ENCODE peak calls at places on chromosomes 12 and 14, in eight cellular contexts. One of them, this sample, is unnamed.

GRCh38 chr12:98592825-98593322 is 612 bp upstream of the SLC25A3 start:
- DNase-seq in GM06990: no peak
- DNase-seq in GM12865: no peak
- DNase-seq in adrenal gland: no peak
- DNase-seq in T-helper 2 cell: peak
- DNase-seq in Ammon's horn: no peak
- DNase-seq in WERI-Rb-1: no peak
- DNase-seq in fibroblast of pulmonary artery: no peak
- DNase-seq in this sample: no peak

GRCh38 chr12:63870838-63871237 is 26.3 kb downstream of the SRGAP1 start:
- DNase-seq in GM06990: no peak
- DNase-seq in GM12865: no peak
- DNase-seq in adrenal gland: no peak
- DNase-seq in T-helper 2 cell: no peak
- DNase-seq in Ammon's horn: no peak
- DNase-seq in WERI-Rb-1: no peak
- DNase-seq in fibroblast of pulmonary artery: no peak
- DNase-seq in this sample: no peak

GRCh38 chr12:58443273-58443980 is 476.9 kb downstream of the LRIG3 start:
- DNase-seq in GM06990: no peak
- DNase-seq in GM12865: peak
- DNase-seq in adrenal gland: peak
- DNase-seq in T-helper 2 cell: peak
- DNase-seq in Ammon's horn: no peak
- DNase-seq in WERI-Rb-1: peak
- DNase-seq in fibroblast of pulmonary artery: peak
- DNase-seq in this sample: peak

GRCh38 chr12:53990311-53991076 is 5.5 kb downstream of the HOXC10 start:
- DNase-seq in GM06990: no peak
- DNase-seq in GM12865: no peak
- DNase-seq in adrenal gland: no peak
- DNase-seq in T-helper 2 cell: no peak
- DNase-seq in Ammon's horn: no peak
- DNase-seq in WERI-Rb-1: no peak
- DNase-seq in fibroblast of pulmonary artery: no peak
- DNase-seq in this sample: no peak

GRCh38 chr14:65412881-65413738 is 580 bp downstream of the FUT8 start:
- DNase-seq in GM06990: no peak
- DNase-seq in GM12865: peak
- DNase-seq in adrenal gland: peak
- DNase-seq in T-helper 2 cell: peak
- DNase-seq in Ammon's horn: peak
- DNase-seq in WERI-Rb-1: peak
- DNase-seq in fibroblast of pulmonary artery: peak
- DNase-seq in this sample: peak

GRCh38 chr12:52049286-52049685 is 2.0 kb upstream of the NR4A1 start:
- DNase-seq in GM06990: no peak
- DNase-seq in GM12865: no peak
- DNase-seq in adrenal gland: no peak
- DNase-seq in T-helper 2 cell: no peak
- DNase-seq in Ammon's horn: no peak
- DNase-seq in WERI-Rb-1: no peak
- DNase-seq in fibroblast of pulmonary artery: no peak
- DNase-seq in this sample: no peak

GRCh38 chr12:132250707-132251106 is 78.7 kb downstream of the GALNT9 start:
- DNase-seq in GM06990: no peak
- DNase-seq in GM12865: no peak
- DNase-seq in adrenal gland: no peak
- DNase-seq in T-helper 2 cell: no peak
- DNase-seq in Ammon's horn: no peak
- DNase-seq in WERI-Rb-1: no peak
- DNase-seq in fibroblast of pulmonary artery: no peak
- DNase-seq in this sample: no peak

GRCh38 chr14:35401853-35402252 is 2.7 kb downstream of the NFKBIA start:
- DNase-seq in GM06990: no peak
- DNase-seq in GM12865: peak
- DNase-seq in adrenal gland: peak
- DNase-seq in T-helper 2 cell: peak
- DNase-seq in Ammon's horn: no peak
- DNase-seq in WERI-Rb-1: no peak
- DNase-seq in fibroblast of pulmonary artery: peak
- DNase-seq in this sample: no peak

GRCh38 chr14:70045715-70046535 is 142.8 kb downstream of the SLC8A3 start:
- DNase-seq in GM06990: peak
- DNase-seq in GM12865: peak
- DNase-seq in adrenal gland: peak
- DNase-seq in T-helper 2 cell: no peak
- DNase-seq in Ammon's horn: peak
- DNase-seq in WERI-Rb-1: peak
- DNase-seq in fibroblast of pulmonary artery: peak
- DNase-seq in this sample: peak

GRCh38 chr14:45426685-45427282 is 173.8 kb upstream of the MIS18BP1 start:
- DNase-seq in GM06990: no peak
- DNase-seq in GM12865: peak
- DNase-seq in adrenal gland: no peak
- DNase-seq in T-helper 2 cell: peak
- DNase-seq in Ammon's horn: peak
- DNase-seq in WERI-Rb-1: peak
- DNase-seq in fibroblast of pulmonary artery: peak
- DNase-seq in this sample: peak

GRCh38 chr12:105226219-105226618 is 9.8 kb downstream of the APPL2 start:
- DNase-seq in GM06990: no peak
- DNase-seq in GM12865: no peak
- DNase-seq in adrenal gland: peak
- DNase-seq in T-helper 2 cell: peak
- DNase-seq in Ammon's horn: peak
- DNase-seq in WERI-Rb-1: no peak
- DNase-seq in fibroblast of pulmonary artery: peak
- DNase-seq in this sample: peak

GRCh38 chr14:95603415-95603814 is 68.6 kb downstream of the GLRX5 start:
- DNase-seq in GM06990: no peak
- DNase-seq in GM12865: no peak
- DNase-seq in adrenal gland: no peak
- DNase-seq in T-helper 2 cell: no peak
- DNase-seq in Ammon's horn: no peak
- DNase-seq in WERI-Rb-1: no peak
- DNase-seq in fibroblast of pulmonary artery: no peak
- DNase-seq in this sample: no peak

GRCh38 chr14:20662968-20663731 is 21.2 kb upstream of the RNASE4 start:
- DNase-seq in GM06990: peak
- DNase-seq in GM12865: peak
- DNase-seq in adrenal gland: peak
- DNase-seq in T-helper 2 cell: peak
- DNase-seq in Ammon's horn: peak
- DNase-seq in WERI-Rb-1: no peak
- DNase-seq in fibroblast of pulmonary artery: peak
- DNase-seq in this sample: peak

GRCh38 chr12:79406993-79407392 is 283.8 kb downstream of the PAWR start:
- DNase-seq in GM06990: no peak
- DNase-seq in GM12865: no peak
- DNase-seq in adrenal gland: no peak
- DNase-seq in T-helper 2 cell: no peak
- DNase-seq in Ammon's horn: no peak
- DNase-seq in WERI-Rb-1: no peak
- DNase-seq in fibroblast of pulmonary artery: no peak
- DNase-seq in this sample: no peak

GRCh38 chr14:20438664-20439063 is 2.7 kb upstream of the KLHL33 start:
- DNase-seq in GM06990: no peak
- DNase-seq in GM12865: no peak
- DNase-seq in adrenal gland: no peak
- DNase-seq in T-helper 2 cell: no peak
- DNase-seq in Ammon's horn: no peak
- DNase-seq in WERI-Rb-1: no peak
- DNase-seq in fibroblast of pulmonary artery: no peak
- DNase-seq in this sample: no peak

GRCh38 chr14:24734917-24735500 is 101.0 kb upstream of the GZMB start:
- DNase-seq in GM06990: no peak
- DNase-seq in GM12865: peak
- DNase-seq in adrenal gland: peak
- DNase-seq in T-helper 2 cell: peak
- DNase-seq in Ammon's horn: peak
- DNase-seq in WERI-Rb-1: peak
- DNase-seq in fibroblast of pulmonary artery: peak
- DNase-seq in this sample: peak

GRCh38 chr12:63294327-63294632 is 143.3 kb upstream of the AVPR1A start:
- DNase-seq in GM06990: no peak
- DNase-seq in GM12865: no peak
- DNase-seq in adrenal gland: no peak
- DNase-seq in T-helper 2 cell: no peak
- DNase-seq in Ammon's horn: no peak
- DNase-seq in WERI-Rb-1: no peak
- DNase-seq in fibroblast of pulmonary artery: peak
- DNase-seq in this sample: peak

GRCh38 chr14:81031488-81031887 is 76.1 kb downstream of the TSHR start:
- DNase-seq in GM06990: no peak
- DNase-seq in GM12865: no peak
- DNase-seq in adrenal gland: no peak
- DNase-seq in T-helper 2 cell: no peak
- DNase-seq in Ammon's horn: no peak
- DNase-seq in WERI-Rb-1: no peak
- DNase-seq in fibroblast of pulmonary artery: no peak
- DNase-seq in this sample: no peak

GRCh38 chr14:24366664-24367505 is 1.1 kb upstream of the NFATC4 start:
- DNase-seq in GM06990: peak
- DNase-seq in GM12865: peak
- DNase-seq in adrenal gland: peak
- DNase-seq in T-helper 2 cell: peak
- DNase-seq in Ammon's horn: peak
- DNase-seq in WERI-Rb-1: peak
- DNase-seq in fibroblast of pulmonary artery: peak
- DNase-seq in this sample: peak